ENCODE peak calls at places on chromosome 13, in four cellular contexts. One of them, this sample, is unnamed.

GRCh38 chr13:48506092-48506701 is 26.7 kb downstream of the RCBTB2 start:
- DNase-seq in neural crest cell: no peak
- DNase-seq in activated T-cell treated with anti-CD3 and anti-CD28 coated beads for 1 hour: no peak
- DNase-seq in activated naive CD4-positive, alpha-beta T cell treated with anti-CD3 and anti-CD28 coated beads, Interleukin-2, amount 50 U/mL, for 72 hours: no peak
- DNase-seq in this sample: no peak

GRCh38 chr13:27372896-27373295 is 51.5 kb upstream of the GTF3A start:
- DNase-seq in activated T-cell treated with anti-CD3 and anti-CD28 coated beads for 1 hour: no peak
- DNase-seq in activated naive CD4-positive, alpha-beta T cell treated with anti-CD3 and anti-CD28 coated beads, Interleukin-2, amount 50 U/mL, for 72 hours: no peak
- DNase-seq in neural crest cell: no peak
- DNase-seq in this sample: peak

GRCh38 chr13:110989331-110989730 is 74.5 kb upstream of the ANKRD10 start:
- DNase-seq in neural crest cell: no peak
- DNase-seq in activated T-cell treated with anti-CD3 and anti-CD28 coated beads for 1 hour: no peak
- DNase-seq in activated naive CD4-positive, alpha-beta T cell treated with anti-CD3 and anti-CD28 coated beads, Interleukin-2, amount 50 U/mL, for 72 hours: no peak
- DNase-seq in this sample: no peak

GRCh38 chr13:28699246-28699645 is 19.5 kb downstream of the SLC46A3 start:
- DNase-seq in neural crest cell: no peak
- DNase-seq in activated naive CD4-positive, alpha-beta T cell treated with anti-CD3 and anti-CD28 coated beads, Interleukin-2, amount 50 U/mL, for 72 hours: no peak
- DNase-seq in activated T-cell treated with anti-CD3 and anti-CD28 coated beads for 1 hour: no peak
- DNase-seq in this sample: no peak

GRCh38 chr13:40388617-40389016 is 277.8 kb downstream of the FOXO1 start:
- DNase-seq in neural crest cell: no peak
- DNase-seq in activated T-cell treated with anti-CD3 and anti-CD28 coated beads for 1 hour: peak
- DNase-seq in activated naive CD4-positive, alpha-beta T cell treated with anti-CD3 and anti-CD28 coated beads, Interleukin-2, amount 50 U/mL, for 72 hours: peak
- DNase-seq in this sample: no peak

GRCh38 chr13:84821261-84821660 is 939.0 kb upstream of the SLITRK1 start:
- DNase-seq in activated naive CD4-positive, alpha-beta T cell treated with anti-CD3 and anti-CD28 coated beads, Interleukin-2, amount 50 U/mL, for 72 hours: no peak
- DNase-seq in activated T-cell treated with anti-CD3 and anti-CD28 coated beads for 1 hour: no peak
- DNase-seq in neural crest cell: no peak
- DNase-seq in this sample: no peak

GRCh38 chr13:91368676-91369425 is 21.4 kb downstream of the MIR17HG start:
- DNase-seq in neural crest cell: no peak
- DNase-seq in activated naive CD4-positive, alpha-beta T cell treated with anti-CD3 and anti-CD28 coated beads, Interleukin-2, amount 50 U/mL, for 72 hours: peak
- DNase-seq in activated T-cell treated with anti-CD3 and anti-CD28 coated beads for 1 hour: no peak
- DNase-seq in this sample: no peak

GRCh38 chr13:27988520-27988919 is at the start of gene URAD:
- DNase-seq in activated T-cell treated with anti-CD3 and anti-CD28 coated beads for 1 hour: no peak
- DNase-seq in neural crest cell: no peak
- DNase-seq in activated naive CD4-positive, alpha-beta T cell treated with anti-CD3 and anti-CD28 coated beads, Interleukin-2, amount 50 U/mL, for 72 hours: no peak
- DNase-seq in this sample: no peak

GRCh38 chr13:75482070-75482819 is at the start of gene TBC1D4:
- DNase-seq in activated naive CD4-positive, alpha-beta T cell treated with anti-CD3 and anti-CD28 coated beads, Interleukin-2, amount 50 U/mL, for 72 hours: peak
- DNase-seq in activated T-cell treated with anti-CD3 and anti-CD28 coated beads for 1 hour: peak
- DNase-seq in neural crest cell: peak
- DNase-seq in this sample: peak

GRCh38 chr13:106566682-106567420 is 1.1 kb downstream of the ARGLU1 start:
- DNase-seq in activated naive CD4-positive, alpha-beta T cell treated with anti-CD3 and anti-CD28 coated beads, Interleukin-2, amount 50 U/mL, for 72 hours: peak
- DNase-seq in neural crest cell: peak
- DNase-seq in activated T-cell treated with anti-CD3 and anti-CD28 coated beads for 1 hour: no peak
- DNase-seq in this sample: peak

GRCh38 chr13:75258159-75258782 is 223.7 kb downstream of the TBC1D4 start:
- DNase-seq in neural crest cell: no peak
- DNase-seq in activated naive CD4-positive, alpha-beta T cell treated with anti-CD3 and anti-CD28 coated beads, Interleukin-2, amount 50 U/mL, for 72 hours: no peak
- DNase-seq in activated T-cell treated with anti-CD3 and anti-CD28 coated beads for 1 hour: no peak
- DNase-seq in this sample: no peak

GRCh38 chr13:45546410-45546765 is 69.2 kb downstream of the ERICH6B start:
- DNase-seq in activated naive CD4-positive, alpha-beta T cell treated with anti-CD3 and anti-CD28 coated beads, Interleukin-2, amount 50 U/mL, for 72 hours: no peak
- DNase-seq in neural crest cell: no peak
- DNase-seq in activated T-cell treated with anti-CD3 and anti-CD28 coated beads for 1 hour: no peak
- DNase-seq in this sample: no peak

GRCh38 chr13:60335531-60335930 is 61.5 kb upstream of the TDRD3 start:
- DNase-seq in activated T-cell treated with anti-CD3 and anti-CD28 coated beads for 1 hour: no peak
- DNase-seq in neural crest cell: no peak
- DNase-seq in activated naive CD4-positive, alpha-beta T cell treated with anti-CD3 and anti-CD28 coated beads, Interleukin-2, amount 50 U/mL, for 72 hours: no peak
- DNase-seq in this sample: peak

GRCh38 chr13:56020425-56020824 is 1120.3 kb upstream of the PRR20A start:
- DNase-seq in neural crest cell: no peak
- DNase-seq in activated T-cell treated with anti-CD3 and anti-CD28 coated beads for 1 hour: no peak
- DNase-seq in activated naive CD4-positive, alpha-beta T cell treated with anti-CD3 and anti-CD28 coated beads, Interleukin-2, amount 50 U/mL, for 72 hours: no peak
- DNase-seq in this sample: no peak

GRCh38 chr13:74074723-74075122 is 59.5 kb downstream of the KLF12 start:
- DNase-seq in activated T-cell treated with anti-CD3 and anti-CD28 coated beads for 1 hour: no peak
- DNase-seq in neural crest cell: no peak
- DNase-seq in activated naive CD4-positive, alpha-beta T cell treated with anti-CD3 and anti-CD28 coated beads, Interleukin-2, amount 50 U/mL, for 72 hours: no peak
- DNase-seq in this sample: no peak

GRCh38 chr13:76965759-76966421 is 17.6 kb downstream of the ACOD1 start:
- DNase-seq in neural crest cell: no peak
- DNase-seq in activated T-cell treated with anti-CD3 and anti-CD28 coated beads for 1 hour: no peak
- DNase-seq in activated naive CD4-positive, alpha-beta T cell treated with anti-CD3 and anti-CD28 coated beads, Interleukin-2, amount 50 U/mL, for 72 hours: no peak
- DNase-seq in this sample: no peak

GRCh38 chr13:97057196-97057595 is 62.9 kb upstream of the OXGR1 start:
- DNase-seq in neural crest cell: no peak
- DNase-seq in activated naive CD4-positive, alpha-beta T cell treated with anti-CD3 and anti-CD28 coated beads, Interleukin-2, amount 50 U/mL, for 72 hours: no peak
- DNase-seq in activated T-cell treated with anti-CD3 and anti-CD28 coated beads for 1 hour: no peak
- DNase-seq in this sample: no peak

GRCh38 chr13:42075517-42075916 is 27.1 kb downstream of the DGKH start:
- DNase-seq in activated naive CD4-positive, alpha-beta T cell treated with anti-CD3 and anti-CD28 coated beads, Interleukin-2, amount 50 U/mL, for 72 hours: no peak
- DNase-seq in neural crest cell: no peak
- DNase-seq in activated T-cell treated with anti-CD3 and anti-CD28 coated beads for 1 hour: no peak
- DNase-seq in this sample: no peak

GRCh38 chr13:38670627-38671026 is 16.2 kb upstream of the FREM2 start:
- DNase-seq in activated T-cell treated with anti-CD3 and anti-CD28 coated beads for 1 hour: no peak
- DNase-seq in neural crest cell: no peak
- DNase-seq in activated naive CD4-positive, alpha-beta T cell treated with anti-CD3 and anti-CD28 coated beads, Interleukin-2, amount 50 U/mL, for 72 hours: no peak
- DNase-seq in this sample: peak

GRCh38 chr13:63088226-63088625 is 1672.6 kb upstream of the PCDH20 start:
- DNase-seq in activated T-cell treated with anti-CD3 and anti-CD28 coated beads for 1 hour: no peak
- DNase-seq in neural crest cell: no peak
- DNase-seq in activated naive CD4-positive, alpha-beta T cell treated with anti-CD3 and anti-CD28 coated beads, Interleukin-2, amount 50 U/mL, for 72 hours: no peak
- DNase-seq in this sample: no peak

GRCh38 chr13:99392806-99393135 is 85.6 kb upstream of the GPR183 start:
- DNase-seq in neural crest cell: no peak
- DNase-seq in activated T-cell treated with anti-CD3 and anti-CD28 coated beads for 1 hour: no peak
- DNase-seq in activated naive CD4-positive, alpha-beta T cell treated with anti-CD3 and anti-CD28 coated beads, Interleukin-2, amount 50 U/mL, for 72 hours: no peak
- DNase-seq in this sample: no peak

GRCh38 chr13:78160793-78161192 is 242.2 kb upstream of the EDNRB start:
- DNase-seq in activated T-cell treated with anti-CD3 and anti-CD28 coated beads for 1 hour: no peak
- DNase-seq in activated naive CD4-positive, alpha-beta T cell treated with anti-CD3 and anti-CD28 coated beads, Interleukin-2, amount 50 U/mL, for 72 hours: no peak
- DNase-seq in neural crest cell: no peak
- DNase-seq in this sample: no peak